ENCODE peak calls at places on chromosome 1, in ten cellular contexts. E is K562; S is tibial nerve; Y is dorsolateral prefrontal cortex; I is cardiac fibroblast; O is AG08396; A is neural crest cell; K is memory B cell; M is stimulated activated CD4-positive, alpha-beta T cell treated with anti-CD3 and anti-CD28 coated beads, TNF-alpha, amount 100 ng/mL, for 4 hours; Q is NCI-H1417. G is an unnamed sample.

GRCh38 chr1:94092210-94092613 is 28.7 kb downstream of the ABCA4 start:
- DNase-seq in E (no peak), S (no peak), Y (no peak), I (peak), O (no peak), A (no peak), K (no peak), M (no peak), Q (peak), G (no peak)

GRCh38 chr1:41758904-41759548 is 159.7 kb downstream of the HIVEP3 start:
- DNase-seq in E (no peak), S (no peak), Y (no peak), I (peak), O (peak), A (no peak), K (no peak), M (no peak), Q (no peak), G (no peak)

GRCh38 chr1:3639397-3639911 is 10.4 kb downstream of the WRAP73 start:
- DNase-seq in E (no peak), S (no peak), Y (no peak), I (no peak), O (no peak), A (no peak), K (no peak), M (no peak), Q (no peak), G (no peak)

GRCh38 chr1:161070737-161071136 is 1.0 kb upstream of the ARHGAP30 start:
- DNase-seq in E (no peak), S (no peak), Y (no peak), I (peak), O (no peak), A (no peak), K (no peak), M (no peak), Q (no peak), G (no peak)

GRCh38 chr1:46246548-46247432 is 773 bp upstream of the RAD54L start:
- DNase-seq in E (peak), S (peak), Y (peak), I (peak), O (peak), A (no peak), K (no peak), M (peak), Q (no peak), G (no peak)

GRCh38 chr1:24996983-24997893 is 67.2 kb upstream of the RUNX3 start:
- DNase-seq in E (no peak), S (no peak), Y (no peak), I (no peak), O (no peak), A (no peak), K (no peak), M (no peak), Q (no peak), G (no peak)

GRCh38 chr1:65541865-65542264 is 121.4 kb downstream of the LEPR start:
- DNase-seq in E (no peak), S (no peak), Y (no peak), I (no peak), O (no peak), A (no peak), K (no peak), M (no peak), Q (no peak), G (no peak)

GRCh38 chr1:97008226-97008625 is 286.6 kb downstream of the PTBP2 start:
- DNase-seq in E (no peak), S (no peak), Y (no peak), I (peak), O (no peak), A (no peak), K (no peak), M (no peak), Q (no peak), G (no peak)

G was measured in activated B cell treated with CpG ODN at 0.5 μM for 24 hours.